ENCODE peak calls at places on chromosomes 1 and 21, in six cellular contexts. T is WTC11, K is AG10803, R is cardiac muscle cell, P is left ventricle myocardium inferior, A is RWPE1. I is an unnamed sample.

GRCh38 chr1:11929849-11930248 is 3.6 kb upstream of the KIAA2013 start:
- DNase-seq in T (no peak), K (peak), R (peak), P (peak), A (no peak), I (no peak)

GRCh38 chr1:41925712-41926111 is 7.0 kb upstream of the HIVEP3 start:
- DNase-seq in T (no peak), K (no peak), R (peak), P (no peak), A (no peak), I (peak)

GRCh38 chr1:86541859-86542258 is 5.0 kb upstream of the CLCA4 start:
- DNase-seq in T (no peak), K (no peak), R (no peak), P (no peak), A (no peak), I (no peak)

GRCh38 chr1:172946814-172947507 is 103.8 kb downstream of the TNFSF18 start:
- DNase-seq in T (no peak), K (peak), R (no peak), P (no peak), A (no peak), I (no peak)

GRCh38 chr1:167658574-167659328 is 28.7 kb downstream of the RCSD1 start:
- DNase-seq in T (no peak), K (no peak), R (no peak), P (no peak), A (no peak), I (no peak)

GRCh38 chr1:208137144-208137682 is 107.0 kb downstream of the PLXNA2 start:
- DNase-seq in T (no peak), K (peak), R (peak), P (no peak), A (no peak), I (no peak)

GRCh38 chr21:14591882-14592281 is 45.8 kb upstream of the SAMSN1 start:
- DNase-seq in T (no peak), K (peak), R (peak), P (no peak), A (no peak), I (no peak)

GRCh38 chr1:192758492-192758891 is 50.3 kb upstream of the RGS2 start:
- DNase-seq in T (no peak), K (no peak), R (no peak), P (no peak), A (no peak), I (no peak)

GRCh38 chr1:222994506-222995229 is 148.4 kb downstream of the TLR5 start:
- DNase-seq in T (no peak), K (peak), R (peak), P (no peak), A (peak), I (peak)

GRCh38 chr1:7940745-7941436 is at the start of gene TNFRSF9:
- DNase-seq in T (no peak), K (no peak), R (peak), P (no peak), A (peak), I (no peak)

GRCh38 chr1:40267767-40268187 is 9.7 kb downstream of the ZMPSTE24 start:
- DNase-seq in T (no peak), K (peak), R (peak), P (no peak), A (peak), I (no peak)

GRCh38 chr1:25875856-25876692 is 566 bp upstream of the PAQR7 start:
- DNase-seq in T (peak), K (no peak), R (no peak), P (no peak), A (peak), I (peak)

GRCh38 chr1:111506561-111506960 is 3.1 kb upstream of the ADORA3 start:
- DNase-seq in T (no peak), K (no peak), R (no peak), P (no peak), A (no peak), I (no peak)

GRCh38 chr1:114292194-114292593 is 138.5 kb upstream of the SYT6 start:
- DNase-seq in T (no peak), K (no peak), R (no peak), P (no peak), A (no peak), I (peak)

GRCh38 chr1:70477090-70477489 is 66.0 kb downstream of the CTH start:
- DNase-seq in T (no peak), K (no peak), R (no peak), P (no peak), A (no peak), I (no peak)

GRCh38 chr1:93605026-93605425 is 76.6 kb downstream of the BCAR3 start:
- DNase-seq in T (no peak), K (no peak), R (no peak), P (no peak), A (no peak), I (no peak)

GRCh38 chr1:16617101-16617727 is 3.9 kb upstream of the NBPF1 start:
- DNase-seq in T (peak), K (no peak), R (no peak), P (no peak), A (no peak), I (peak)

GRCh38 chr1:171081220-171081993 is 9.3 kb upstream of the FMO3 start:
- DNase-seq in T (no peak), K (peak), R (peak), P (no peak), A (peak), I (peak)

GRCh38 chr1:225635649-225636048 is 17.3 kb downstream of the ENAH start:
- DNase-seq in T (no peak), K (peak), R (no peak), P (no peak), A (no peak), I (no peak)

GRCh38 chr1:20361805-20362381 is 71.2 kb downstream of the VWA5B1 start:
- DNase-seq in T (peak), K (peak), R (peak), P (peak), A (peak), I (peak)

DNA sequence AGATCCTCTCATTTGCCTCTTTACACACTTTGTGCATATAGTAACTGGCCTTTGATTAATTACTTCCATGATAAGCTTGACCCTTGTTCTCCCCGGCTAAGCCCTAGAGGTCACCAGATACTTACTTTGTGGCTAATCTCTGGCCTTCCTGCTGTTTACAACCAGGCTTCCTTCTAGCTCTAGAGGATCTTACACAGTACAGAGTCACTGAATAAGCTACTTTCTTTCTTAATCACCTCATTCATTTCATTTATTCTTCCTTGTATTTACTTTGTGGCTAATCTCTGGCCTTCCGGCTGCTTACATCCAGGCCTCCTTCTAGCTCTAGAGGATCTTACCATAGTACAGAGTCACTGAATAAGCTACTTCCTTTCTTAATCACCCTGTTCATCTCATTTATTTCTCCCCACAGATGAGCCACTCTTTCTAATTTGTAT is 144.3 kb upstream of the C1orf21 start:
- DNase-seq in T (no peak), K (peak), R (peak), P (no peak), A (peak), I (peak)
- TF ChIP-seq CTCF in T (no peak), K (peak), R (no peak), P (peak), A (no peak), I (peak)

GRCh38 chr1:196733091-196733970 is 41.3 kb upstream of the CFHR3 start:
- DNase-seq in T (no peak), K (no peak), R (no peak), P (no peak), A (no peak), I (no peak)

GRCh38 chr1:196734006-196734405 is 40.6 kb upstream of the CFHR3 start:
- DNase-seq in T (no peak), K (no peak), R (no peak), P (no peak), A (no peak), I (no peak)

GRCh38 chr1:196734460-196734859 is 40.2 kb upstream of the CFHR3 start:
- DNase-seq in T (no peak), K (no peak), R (no peak), P (no peak), A (no peak), I (no peak)

GRCh38 chr1:196732526-196732925 is 42.1 kb upstream of the CFHR3 start:
- DNase-seq in T (peak), K (no peak), R (no peak), P (no peak), A (no peak), I (peak)
- TF ChIP-seq CTCF in T (peak), K (peak), R (peak), P (no peak), A (no peak), I (peak)

DNA sequence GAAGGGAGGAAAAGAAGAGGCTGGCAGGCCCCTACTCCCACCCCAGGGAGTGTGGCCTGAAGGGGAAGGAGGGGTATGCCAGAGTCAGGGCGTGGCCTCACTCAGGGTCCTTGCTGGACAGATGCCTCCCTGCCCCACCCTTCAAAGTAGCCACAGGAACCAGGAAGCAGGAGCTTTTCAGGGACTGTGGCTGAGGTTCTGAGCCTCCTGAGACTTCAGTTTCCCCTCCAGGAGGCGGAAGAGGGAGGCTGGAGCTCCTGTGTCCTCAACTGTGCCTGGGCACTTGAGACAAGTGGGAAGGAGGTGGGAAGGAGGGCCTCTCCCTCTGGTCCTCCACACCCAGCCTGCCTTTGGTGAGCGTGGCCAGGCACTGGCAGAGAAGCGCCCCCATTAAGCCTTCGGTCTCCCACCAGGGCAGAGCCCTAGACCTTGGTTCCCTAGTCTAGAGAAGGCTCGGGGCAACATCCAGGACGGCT is 5.3 kb downstream of the CELSR2 start:
- DNase-seq in T (no peak), K (no peak), R (no peak), P (no peak), A (no peak), I (no peak)
- TF ChIP-seq CTCF in T (no peak), K (no peak), R (no peak), P (no peak), A (no peak), I (no peak)

DNA sequence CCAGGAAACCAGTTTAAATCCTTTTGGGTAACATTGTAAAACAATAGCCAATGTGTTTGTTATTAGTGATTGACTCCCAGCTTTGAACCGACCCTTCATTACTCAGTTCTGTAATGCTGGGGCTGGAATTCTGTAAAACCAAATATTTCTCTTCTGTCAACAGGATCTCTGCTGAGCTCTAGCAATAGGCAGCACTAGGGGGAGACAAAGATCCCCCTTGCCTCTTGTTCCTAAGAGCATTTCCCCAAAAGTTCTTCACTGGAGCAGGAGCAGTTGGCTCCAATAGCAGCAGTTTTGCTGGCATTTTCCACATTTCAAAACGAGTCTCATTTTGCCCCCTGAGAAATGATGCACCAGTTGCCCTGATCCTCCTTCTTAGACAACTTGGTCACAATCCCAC is 1671.1 kb downstream of the MRPL39 start:
- DNase-seq in T (peak), K (no peak), R (peak), P (no peak), A (no peak), I (peak)
- TF ChIP-seq CTCF in T (peak), K (no peak), R (no peak), P (peak), A (no peak), I (peak)

DNA sequence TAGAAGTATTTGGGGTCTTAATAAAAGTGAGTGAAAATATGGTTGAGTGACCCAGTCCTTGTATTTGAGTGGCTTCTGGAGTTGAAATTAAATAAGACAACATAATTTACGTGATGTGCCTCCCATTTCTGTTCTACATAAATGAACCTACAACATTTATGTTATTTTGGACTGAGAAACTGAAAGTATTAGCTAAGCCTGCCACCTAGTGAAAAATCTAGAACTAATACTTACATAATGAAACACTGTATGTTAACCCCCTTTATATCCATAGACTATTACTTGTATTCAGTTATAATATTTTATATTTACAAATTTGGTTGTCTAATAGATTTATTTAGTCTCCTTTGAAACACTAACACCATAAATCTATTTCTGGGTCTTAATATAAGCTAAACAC is 298.9 kb downstream of the KCNT2 start:
- DNase-seq in T (no peak), K (peak), R (peak), P (no peak), A (peak), I (peak)
- TF ChIP-seq CTCF in T (no peak), K (peak), R (peak), P (peak), A (peak), I (no peak)

GRCh38 chr1:27724961-27725373 is 794 bp upstream of the FAM76A start:
- DNase-seq in T (peak), K (peak), R (peak), P (peak), A (no peak), I (peak)

GRCh38 chr1:27727126-27727525 is 1.4 kb downstream of the FAM76A start:
- DNase-seq in T (no peak), K (peak), R (peak), P (no peak), A (peak), I (no peak)

GRCh38 chr1:27726173-27726793 is 522 bp downstream of the FAM76A start:
- DNase-seq in T (peak), K (peak), R (peak), P (peak), A (peak), I (peak)

DNA sequence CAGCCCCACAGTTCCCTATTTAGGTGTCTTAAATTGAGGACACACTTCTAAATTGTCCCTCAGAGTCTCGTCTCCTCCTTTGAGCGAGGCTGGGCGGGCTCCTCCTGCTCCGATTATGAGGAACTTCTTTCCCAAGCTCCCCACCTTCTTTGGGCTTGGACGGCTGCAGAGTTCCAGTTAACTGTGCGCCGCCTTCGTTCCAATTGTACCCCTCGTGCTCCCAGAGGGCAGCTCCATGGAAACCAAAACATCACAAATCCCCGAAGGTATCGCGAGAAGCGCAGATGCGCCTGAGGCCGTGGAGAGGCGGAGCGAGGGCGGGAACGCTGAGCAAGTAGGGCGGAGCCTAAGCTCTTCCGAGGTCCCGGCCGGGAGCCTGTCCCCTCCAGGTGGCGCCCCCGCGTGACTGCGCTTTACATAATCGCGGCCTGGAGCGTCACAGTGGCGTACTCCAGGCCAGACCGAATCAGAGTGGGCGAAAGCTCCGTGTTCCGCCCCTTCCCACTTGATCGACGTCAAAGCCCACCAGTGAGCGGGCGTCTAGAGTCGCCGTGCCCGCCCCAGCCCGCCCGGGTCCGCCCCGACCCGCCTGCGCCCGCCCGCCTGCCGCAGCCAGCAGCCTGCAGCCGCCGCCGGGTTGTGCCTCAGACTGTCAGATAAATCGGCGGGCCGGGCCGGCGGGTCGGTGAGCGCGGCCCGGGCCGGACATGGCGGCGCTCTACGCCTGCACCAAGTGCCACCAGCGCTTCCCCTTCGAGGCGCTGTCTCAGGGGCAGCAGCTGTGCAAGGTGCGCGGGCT is at the start of gene FAM76A:
- DNase-seq in T (peak), K (peak), R (peak), P (peak), A (peak), I (peak)
- TF ChIP-seq CTCF in T (no peak), K (peak), R (peak), P (peak), A (peak), I (peak)

GRCh38 chr1:245327842-245328241 is 173.1 kb downstream of the KIF26B start:
- DNase-seq in T (no peak), K (no peak), R (no peak), P (no peak), A (no peak), I (no peak)

GRCh38 chr1:245319161-245319560 is 164.4 kb downstream of the KIF26B start:
- DNase-seq in T (no peak), K (no peak), R (no peak), P (no peak), A (no peak), I (no peak)

GRCh38 chr1:245317253-245317652 is 162.5 kb downstream of the KIF26B start:
- DNase-seq in T (no peak), K (no peak), R (no peak), P (no peak), A (no peak), I (no peak)

GRCh38 chr1:245326396-245326795 is 171.6 kb downstream of the KIF26B start:
- DNase-seq in T (no peak), K (no peak), R (no peak), P (no peak), A (no peak), I (no peak)

DNA sequence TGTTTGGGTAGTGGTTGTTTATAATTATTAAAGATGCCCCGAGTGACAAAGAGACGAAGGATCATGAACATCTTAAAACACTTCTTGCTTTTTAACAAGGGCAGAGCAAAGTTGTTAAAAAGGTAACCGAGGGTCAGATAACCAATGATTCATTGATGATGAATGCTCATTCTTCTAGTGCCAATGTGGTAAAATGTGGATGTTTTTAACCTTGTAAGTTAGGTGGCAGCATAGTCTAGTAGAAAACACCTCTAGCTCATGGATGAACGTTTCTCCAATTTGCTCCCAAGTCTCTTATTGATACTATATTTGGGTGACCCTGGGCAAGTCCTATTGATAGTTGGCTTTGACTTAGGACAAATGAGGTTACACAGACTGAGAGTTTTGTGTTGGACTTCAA is 167.9 kb downstream of the KIF26B start:
- DNase-seq in T (no peak), K (peak), R (no peak), P (no peak), A (peak), I (no peak)
- TF ChIP-seq CTCF in T (no peak), K (no peak), R (no peak), P (no peak), A (no peak), I (no peak)

GRCh38 chr1:14924455-14925325 is 228.9 kb upstream of the TMEM51 start:
- DNase-seq in T (no peak), K (peak), R (peak), P (peak), A (peak), I (peak)
- TF ChIP-seq CTCF in T (no peak), K (peak), R (no peak), P (peak), A (peak), I (no peak)

DNA sequence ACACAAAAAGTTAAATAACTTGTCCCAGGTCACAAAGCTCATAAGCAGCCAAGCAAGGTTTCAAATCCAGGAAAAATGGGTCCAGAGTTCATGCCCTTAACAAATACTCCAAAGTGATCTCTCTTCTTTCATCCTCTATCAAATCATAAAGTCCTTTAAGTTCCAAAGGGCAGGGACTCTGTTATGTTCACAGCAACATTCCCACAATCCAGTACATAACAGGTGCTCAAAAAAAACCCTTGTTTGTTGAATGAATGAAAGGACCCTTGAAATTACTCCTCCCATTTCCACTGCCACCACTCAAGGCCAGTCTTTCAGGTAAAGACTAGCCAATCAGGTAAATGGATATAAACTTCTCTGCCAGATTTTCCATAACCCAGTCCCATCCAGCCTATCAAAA is 2.7 kb downstream of the ABL2 start:
- DNase-seq in T (no peak), K (no peak), R (no peak), P (no peak), A (no peak), I (no peak)
- TF ChIP-seq CTCF in T (no peak), K (no peak), R (no peak), P (no peak), A (no peak), I (no peak)

DNA sequence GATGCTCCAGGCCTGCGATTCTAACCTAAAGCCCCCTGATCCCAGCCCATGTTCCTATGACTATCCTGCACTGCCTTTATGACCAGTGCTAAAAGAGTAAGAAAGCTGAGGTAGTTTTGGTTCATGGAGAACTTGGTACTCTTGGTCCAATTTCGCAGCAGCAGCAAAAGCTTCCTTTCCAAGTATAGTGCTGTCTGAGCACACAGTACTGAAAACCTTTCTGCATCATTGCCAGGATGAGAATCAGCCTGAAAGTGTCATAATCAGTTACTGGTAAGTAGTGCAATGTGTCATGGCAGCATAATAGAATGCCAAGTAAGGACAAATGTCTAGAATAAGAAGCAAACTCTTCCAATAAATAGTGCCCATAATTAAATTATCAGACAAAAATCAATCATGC is 889.6 kb upstream of the ADGRL4 start:
- DNase-seq in T (no peak), K (peak), R (no peak), P (no peak), A (no peak), I (no peak)
- TF ChIP-seq CTCF in T (no peak), K (no peak), R (no peak), P (no peak), A (no peak), I (no peak)

I was measured in GM23338.